ENCODE peak calls at places on chromosomes 4 and X, in four cellular contexts. W is activated naive CD4-positive, alpha-beta T cell treated with anti-CD3 and anti-CD28 coated beads, Interleukin-2, amount 10 ng/mL, durations not matched to agents 7 days and 5 days; V is stimulated activated naive CD8-positive, alpha-beta T cell treated with anti-CD3 and anti-CD28 coated beads, Interleukin-15, Interleukin-2, amounts not matched to agents 100 U/mL and 50 U/mL, for 24 hours; I is NB4. C is an unnamed sample.

GRCh38 chr4:142840516-142841123 is 5.5 kb downstream of the INPP4B start:
- DNase-seq in W (no peak), V (no peak), I (peak), C (peak)

GRCh38 chrX:112147206-112147605 is 64.6 kb upstream of the TRPC5 start:
- DNase-seq in W (no peak), V (no peak), I (peak), C (peak)

GRCh38 chrX:108610141-108610540 is 126.2 kb downstream of the IRS4 start:
- DNase-seq in W (no peak), V (no peak), I (no peak), C (no peak)

GRCh38 chrX:68045008-68045577 is 388.2 kb downstream of the OPHN1 start:
- DNase-seq in W (no peak), V (no peak), I (no peak), C (no peak)

GRCh38 chrX:135974279-135974856 is 580 bp upstream of the MMGT1 start:
- DNase-seq in W (peak), V (peak), I (peak), C (peak)

GRCh38 chr4:90174622-90175023 is 47.4 kb downstream of the CCSER1 start:
- DNase-seq in W (no peak), V (no peak), I (no peak), C (peak)

GRCh38 chrX:30141966-30142365 is 73.4 kb upstream of the MAGEB2 start:
- DNase-seq in W (no peak), V (no peak), I (peak), C (peak)

GRCh38 chrX:135095715-135096114 is 24.6 kb downstream of the ETDB start:
- DNase-seq in W (no peak), V (no peak), I (no peak), C (no peak)

GRCh38 chr4:174119818-174120217 is 163.6 kb downstream of the FBXO8 start:
- DNase-seq in W (no peak), V (no peak), I (no peak), C (no peak)

GRCh38 chr4:108119199-108119800 is 49.4 kb downstream of the LEF1 start:
- DNase-seq in W (no peak), V (no peak), I (no peak), C (peak)

GRCh38 chr4:7967063-7967440 is 27.4 kb upstream of the AFAP1 start:
- DNase-seq in W (no peak), V (no peak), I (no peak), C (no peak)

GRCh38 chr4:25865586-25865985 is 2.8 kb upstream of the SEL1L3 start:
- DNase-seq in W (no peak), V (no peak), I (no peak), C (peak)

GRCh38 chrX:68652327-68652930 is 5.0 kb downstream of the STARD8 start:
- DNase-seq in W (no peak), V (no peak), I (peak), C (no peak)